ENCODE peak calls at places on chromosomes 12 and 14, in seven cellular contexts. C is HCT116, G is K562, L is HepG2, I is H1, J is SK-N-SH, D is GM12878. N is an unnamed sample. For H3K4me1, the result is how much of the 10 kb centered on the place peaks cover.

GRCh38 chr12:54021432-54022013 is 6.7 kb upstream of the HOXC6 start:
- DNase-seq in C (no peak), G (no peak), D (no peak), L (no peak), J (no peak), I (peak), N (no peak)

GRCh38 chr12:110037315-110037714 is 11.0 kb downstream of the C12orf76 start:
- DNase-seq in J (no peak), G (no peak), C (no peak), I (no peak), L (no peak), D (no peak), N (no peak)

GRCh38 chr12:3218846-3219632 is 141.9 kb downstream of the TSPAN9 start:
- DNase-seq in L (no peak), D (no peak), G (no peak), J (no peak), I (no peak), C (no peak), N (no peak)

GRCh38 chr12:102569803-102570202 is 89.4 kb upstream of the IGF1 start:
- DNase-seq in L (no peak), G (no peak), I (no peak), J (no peak), D (no peak), C (no peak), N (no peak)

GRCh38 chr12:130672122-130672825 is 43.8 kb downstream of the RIMBP2 start:
- DNase-seq in L (no peak), C (no peak), D (no peak), I (no peak), G (no peak), J (peak), N (no peak)

GRCh38 chr14:71554323-71554722 is 377.9 kb upstream of the RGS6 start:
- DNase-seq in I (no peak), C (no peak), G (no peak), J (no peak), D (peak), L (no peak), N (no peak)

GRCh38 chr12:27817761-27818160 is 37.7 kb upstream of the MANSC4 start:
- DNase-seq in D (no peak), J (no peak), I (no peak), L (no peak), G (no peak), C (no peak), N (no peak)

GRCh38 chr12:61250303-61250702 is 1009.9 kb upstream of the USP15 start:
- DNase-seq in D (no peak), C (no peak), G (no peak), I (no peak), J (no peak), L (no peak), N (no peak)

GRCh38 chr12:126182619-126183236 is 1117.5 kb downstream of the AACS start:
- DNase-seq in I (no peak), D (no peak), J (no peak), L (no peak), G (no peak), C (no peak), N (no peak)

GRCh38 chr12:76980196-76980595 is 85.2 kb downstream of the E2F7 start:
- DNase-seq in G (no peak), D (no peak), I (no peak), C (no peak), J (no peak), L (no peak), N (no peak)

GRCh38 chr14:63182967-63183366 is 21.3 kb upstream of the RHOJ start:
- DNase-seq in G (no peak), L (no peak), C (no peak), J (no peak), I (no peak), D (no peak), N (no peak)

GRCh38 chr12:40691913-40692616 is at the start of gene CNTN1:
- DNase-seq in L (no peak), I (peak), J (peak), G (peak), C (peak), D (no peak), N (peak)

GRCh38 chr12:15192721-15193120 is 28.5 kb downstream of the RERG start:
- DNase-seq in D (no peak), J (no peak), I (no peak), C (no peak), L (no peak), G (no peak), N (no peak)

GRCh38 chr12:45379261-45379660 is 163.4 kb downstream of the ANO6 start:
- DNase-seq in L (no peak), G (no peak), D (no peak), J (no peak), I (no peak), C (peak), N (no peak)

GRCh38 chr14:36553650-36554260 is 28.7 kb downstream of the NKX2-8 start:
- DNase-seq in C (peak), L (peak), I (no peak), D (no peak), G (peak), J (peak), N (peak)

GRCh38 chr14:40920380-40920779 is 686.3 kb upstream of the LRFN5 start:
- DNase-seq in C (no peak), D (no peak), J (no peak), G (no peak), I (no peak), L (no peak), N (no peak)

GRCh38 chr12:78156751-78157150 is 326.1 kb downstream of the NAV3 start:
- DNase-seq in I (no peak), J (no peak), C (no peak), D (no peak), G (no peak), L (no peak), N (no peak)

GRCh38 chr12:43482311-43483085 is 69.5 kb downstream of the ADAMTS20 start:
- DNase-seq in G (no peak), J (no peak), C (no peak), D (no peak), I (no peak), L (no peak), N (no peak)

GRCh38 chr14:31403707-31404106 is 16.6 kb downstream of the HEATR5A start:
- DNase-seq in L (no peak), D (no peak), I (no peak), G (no peak), J (no peak), C (no peak), N (no peak)

DNA sequence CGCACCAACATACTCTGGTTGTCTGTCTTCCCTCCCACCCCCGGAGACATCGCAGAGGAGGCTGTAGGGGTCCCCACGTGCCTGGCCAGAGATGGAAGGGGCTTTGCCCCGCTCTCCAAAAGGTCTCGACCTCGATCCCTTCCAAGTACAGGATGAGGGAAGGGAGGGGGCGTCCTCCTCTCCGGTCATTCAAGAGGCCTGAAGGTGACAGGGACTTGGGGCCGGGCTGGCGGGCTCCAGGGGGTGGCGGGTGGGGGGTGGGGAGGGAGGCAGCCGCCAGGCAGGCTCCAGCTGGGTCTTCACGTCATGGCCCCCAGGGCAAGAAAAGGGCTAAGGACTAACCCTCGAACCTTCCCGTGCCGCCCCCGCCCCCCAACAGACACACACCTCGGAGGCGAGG is 15.1 kb downstream of the TBX3 start:
- DNase-seq in G (no peak), J (peak), D (no peak), L (peak), I (no peak), C (no peak), N (no peak)
- H3K4me3 ChIP-seq in G (no peak), J (no peak), D (no peak), L (peak), I (no peak), C (peak), N (peak)

GRCh38 chr14:75458305-75458704 is 30.5 kb downstream of the JDP2 start:
- DNase-seq in J (no peak), C (no peak), L (no peak), G (no peak), I (no peak), D (no peak), N (no peak)
- TF ChIP-seq YY1 in J (no peak), C (no peak), L (no peak), G (no peak), I (no peak), D (no peak), N (no peak)

DNA sequence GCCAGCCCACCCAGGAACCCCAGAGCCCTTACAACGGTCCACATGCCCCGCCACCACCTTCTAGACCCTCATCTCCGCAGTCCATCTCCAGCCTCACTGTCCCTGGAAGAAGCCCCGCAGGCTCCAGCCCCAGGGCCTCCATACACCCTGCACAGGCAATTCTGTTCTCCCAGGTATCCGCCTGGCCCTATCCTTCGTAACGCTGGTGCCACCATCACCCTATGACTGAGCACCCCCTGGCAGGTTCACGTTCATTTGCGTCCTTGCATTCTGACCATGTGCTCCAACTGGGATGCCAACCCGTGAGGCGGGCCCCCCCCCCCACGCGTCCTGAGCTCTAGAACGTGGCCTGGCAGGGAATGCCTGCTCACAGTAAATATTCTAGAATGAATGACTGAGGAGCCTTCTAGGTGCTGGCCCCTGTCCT is 675 bp upstream of the SCARB1 start:
- DNase-seq in G (no peak), L (no peak), D (no peak), I (no peak), C (no peak), J (no peak), N (no peak)
- H3K4me1 ChIP-seq in G (half or more), L (half or more), D (under half), I (under half), C (under half), J (under half), N (under half)

DNA sequence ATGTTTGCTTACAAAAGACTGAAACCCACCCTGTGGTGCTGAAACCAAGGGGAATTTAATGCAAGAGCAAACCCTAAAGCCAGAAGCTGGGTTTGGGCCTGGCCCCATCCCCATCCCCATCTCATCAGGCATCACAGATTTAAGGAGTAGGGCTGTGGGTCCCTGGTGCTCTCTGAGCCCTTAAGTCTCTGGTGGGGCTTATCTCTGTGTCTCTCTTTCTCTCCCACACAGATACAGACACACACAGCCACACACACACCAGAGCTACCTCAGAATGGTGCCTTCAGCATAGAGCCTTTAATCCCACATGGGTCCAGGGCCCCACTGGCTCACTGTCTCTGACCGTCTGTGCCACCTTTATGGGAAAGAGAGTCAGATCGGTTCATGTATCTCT is 237.0 kb downstream of the SLC41A2 start:
- DNase-seq in I (no peak), L (no peak), D (no peak), C (no peak), J (no peak), G (no peak), N (no peak)
- H3K4me3 ChIP-seq in I (no peak), L (no peak), D (peak), C (no peak), J (no peak), G (no peak), N (no peak)

GRCh38 chr14:67725171-67725570 is 23.5 kb downstream of the RDH12 start:
- DNase-seq in G (no peak), J (no peak), C (no peak), D (no peak), I (no peak), L (no peak), N (no peak)
- TF ChIP-seq YY1 in G (no peak), J (no peak), C (no peak), D (no peak), I (no peak), L (no peak), N (no peak)